ENCODE peak calls at places on chromosomes 2 and 18, in four cellular contexts. S, Z, H and X are unnamed samples.

GRCh38 chr2:8119782-8120551 is 561.9 kb upstream of the ID2 start:
- DNase-seq in S (no peak), Z (peak; percentile 88), H (no peak), X (no peak)

GRCh38 chr2:85024372-85025047 is 53.5 kb downstream of the KCMF1 start:
- DNase-seq in S (no peak), Z (no peak), H (no peak), X (no peak)

GRCh38 chr18:12908706-12909105 is 24.7 kb upstream of the PTPN2 start:
- DNase-seq in S (no peak), Z (no peak), H (no peak), X (no peak)

GRCh38 chr18:23194150-23194968 is 59.1 kb downstream of the CABLES1 start:
- DNase-seq in S (no peak), Z (peak; percentile 10), H (peak; percentile 54), X (no peak)

GRCh38 chr2:194819367-194819766 is 837.7 kb upstream of the SLC39A10 start:
- DNase-seq in S (no peak), Z (peak; percentile 39), H (no peak), X (no peak)

GRCh38 chr2:219643084-219643473 is 15.6 kb downstream of the SLC4A3 start:
- DNase-seq in S (no peak), Z (no peak), H (no peak), X (no peak)

GRCh38 chr2:170648037-170648436 is 67.1 kb upstream of the SP5 start:
- DNase-seq in S (no peak), Z (no peak), H (no peak), X (no peak)

GRCh38 chr18:37405772-37406171 is 159.8 kb downstream of the CELF4 start:
- DNase-seq in S (no peak), Z (no peak), H (no peak), X (no peak)

GRCh38 chr2:110748489-110748867 is 16.1 kb downstream of the ACOXL start:
- DNase-seq in S (no peak), Z (peak; percentile 12), H (no peak), X (no peak)

GRCh38 chr2:189234991-189235390 is 55.4 kb upstream of the COL5A2 start:
- DNase-seq in S (no peak), Z (peak; percentile 32), H (no peak), X (no peak)

GRCh38 chr2:216139884-216140283 is 30.7 kb downstream of the XRCC5 start:
- DNase-seq in S (no peak), Z (peak; percentile 41), H (no peak), X (no peak)

GRCh38 chr2:217622664-217623063 is 380.1 kb downstream of the TNS1 start:
- DNase-seq in S (peak; percentile 44), Z (no peak), H (no peak), X (no peak)

GRCh38 chr2:233915133-233915532 is 2.0 kb upstream of the TRPM8 start:
- DNase-seq in S (no peak), Z (peak; percentile 18), H (no peak), X (no peak)

GRCh38 chr2:85503168-85503610 is 35.8 kb upstream of the MAT2A start:
- DNase-seq in S (no peak), Z (no peak), H (no peak), X (no peak)

GRCh38 chr2:237895544-237896506 is 36.4 kb downstream of the RAMP1 start:
- DNase-seq in S (peak; percentile 71), Z (peak; percentile 62), H (no peak), X (peak; percentile 67)

GRCh38 chr2:33437297-33437696 is 39.2 kb upstream of the RASGRP3 start:
- DNase-seq in S (no peak), Z (no peak), H (peak; percentile 59), X (no peak)

GRCh38 chr2:241072553-241073165 is 29.4 kb downstream of the MTERF4 start:
- DNase-seq in S (no peak), Z (no peak), H (no peak), X (no peak)
- H3K4me3 ChIP-seq in S (no peak overlapping the region), Z (no peak overlapping the region), H (no peak overlapping the region), X (no peak overlapping the region)

DNA sequence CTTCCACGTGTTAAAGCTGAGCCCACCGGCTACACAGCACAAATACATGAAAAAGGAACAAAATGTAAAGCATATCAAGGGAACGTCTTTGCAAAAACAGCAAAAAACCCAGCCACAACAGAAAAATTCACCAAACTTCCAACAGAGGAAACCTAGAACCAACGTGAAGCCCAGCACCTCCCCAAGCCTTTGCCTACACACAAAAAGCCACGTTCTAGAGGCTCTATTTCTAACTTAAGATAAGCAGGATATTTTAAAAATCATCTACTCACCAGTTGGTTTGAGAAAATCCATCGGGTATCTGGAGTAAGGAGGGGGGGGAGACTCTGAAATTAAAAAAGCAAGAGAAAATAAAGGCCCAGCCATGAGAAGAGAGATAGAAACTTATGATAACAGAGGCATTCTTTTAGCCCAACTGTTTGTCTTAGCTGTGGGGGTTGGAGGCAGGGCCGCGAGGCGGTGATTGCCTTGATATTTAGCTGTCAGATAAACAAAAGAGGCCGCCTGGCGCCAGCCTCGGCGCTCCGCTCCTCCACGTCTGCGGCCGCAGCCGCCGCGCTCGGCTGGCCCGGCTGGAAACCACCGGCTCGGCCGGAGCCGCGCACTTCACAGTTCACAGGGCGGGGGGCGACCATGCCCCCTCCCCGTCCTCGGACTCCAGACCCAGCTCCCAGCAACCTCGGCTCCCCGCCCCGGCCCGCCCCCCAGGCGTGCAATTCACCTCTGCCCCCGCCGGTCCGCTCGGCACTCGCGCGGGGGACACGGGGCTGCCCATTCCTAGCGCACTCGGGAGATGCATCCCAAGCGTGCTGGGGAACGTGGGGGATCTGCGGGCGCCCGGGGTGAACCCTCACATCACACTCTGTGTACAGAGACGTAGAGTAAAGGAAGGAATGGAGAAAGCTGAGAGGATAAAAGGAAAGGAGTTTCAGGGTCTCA is 2.4 kb downstream of the SMAD7 start:
- DNase-seq in S (no peak), Z (no peak), H (peak; percentile 79), X (peak; percentile 67)
- TF ChIP-seq CTCF in S (no peak), Z (no peak), H (no peak), X (no peak)

GRCh38 chr18:50749421-50749820 is 70.4 kb downstream of the MRO start:
- DNase-seq in S (no peak), Z (no peak), H (no peak), X (no peak)
- H3K27me3 ChIP-seq in S (no peaks in the 10 kb centered on the region), Z (no peaks in the 10 kb centered on the region), H (no peaks in the 10 kb centered on the region), X (no peaks in the 10 kb centered on the region)

GRCh38 chr2:102066554-102066953 is 74.8 kb downstream of the IL1R2 start:
- DNase-seq in S (no peak), Z (no peak), H (no peak), X (no peak)

GRCh38 chr2:102065675-102066252 is 74.0 kb downstream of the IL1R2 start:
- DNase-seq in S (no peak), Z (peak; percentile 90), H (peak; percentile 82), X (no peak)

GRCh38 chr2:102063360-102063947 is 71.7 kb downstream of the IL1R2 start:
- DNase-seq in S (peak; percentile 68), Z (no peak), H (peak; percentile 37), X (no peak)

GRCh38 chr2:102063948-102064678 is 72.4 kb downstream of the IL1R2 start:
- DNase-seq in S (peak; percentile 83), Z (peak; percentile 93), H (peak; percentile 98), X (no peak)

GRCh38 chr2:102064679-102065674 is 73.2 kb downstream of the IL1R2 start:
- DNase-seq in S (no peak), Z (no peak), H (peak; percentile 51), X (no peak)
- H3K4me3 ChIP-seq in S (no peak overlapping the region), Z (no peak overlapping the region), H (peak overlapping the region; percentile 30), X (no peak overlapping the region)

DNA sequence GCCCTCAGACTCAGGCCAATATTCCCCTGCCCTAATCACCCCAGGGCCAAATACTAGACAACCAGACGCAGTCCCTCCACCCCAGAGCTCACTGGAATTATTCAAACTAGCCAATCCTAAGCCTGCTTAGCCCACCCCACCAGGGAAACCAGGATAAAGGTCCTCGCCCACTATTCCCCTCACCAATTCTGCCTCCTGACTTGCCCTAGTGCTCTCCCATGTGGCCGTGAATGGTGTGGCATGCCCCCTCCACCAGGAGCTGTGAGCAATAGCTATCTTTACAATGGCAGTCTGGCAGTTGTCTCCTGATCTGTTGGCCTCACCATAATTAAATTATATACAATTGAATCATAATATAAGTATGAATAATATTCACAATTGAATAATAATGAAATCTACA is 42.3 kb downstream of the FAM124B start:
- DNase-seq in S (no peak), Z (no peak), H (no peak), X (no peak)
- TF ChIP-seq CTCF in S (no peak), Z (peak; percentile 14), H (peak; percentile 72), X (peak; percentile 36)

DNA sequence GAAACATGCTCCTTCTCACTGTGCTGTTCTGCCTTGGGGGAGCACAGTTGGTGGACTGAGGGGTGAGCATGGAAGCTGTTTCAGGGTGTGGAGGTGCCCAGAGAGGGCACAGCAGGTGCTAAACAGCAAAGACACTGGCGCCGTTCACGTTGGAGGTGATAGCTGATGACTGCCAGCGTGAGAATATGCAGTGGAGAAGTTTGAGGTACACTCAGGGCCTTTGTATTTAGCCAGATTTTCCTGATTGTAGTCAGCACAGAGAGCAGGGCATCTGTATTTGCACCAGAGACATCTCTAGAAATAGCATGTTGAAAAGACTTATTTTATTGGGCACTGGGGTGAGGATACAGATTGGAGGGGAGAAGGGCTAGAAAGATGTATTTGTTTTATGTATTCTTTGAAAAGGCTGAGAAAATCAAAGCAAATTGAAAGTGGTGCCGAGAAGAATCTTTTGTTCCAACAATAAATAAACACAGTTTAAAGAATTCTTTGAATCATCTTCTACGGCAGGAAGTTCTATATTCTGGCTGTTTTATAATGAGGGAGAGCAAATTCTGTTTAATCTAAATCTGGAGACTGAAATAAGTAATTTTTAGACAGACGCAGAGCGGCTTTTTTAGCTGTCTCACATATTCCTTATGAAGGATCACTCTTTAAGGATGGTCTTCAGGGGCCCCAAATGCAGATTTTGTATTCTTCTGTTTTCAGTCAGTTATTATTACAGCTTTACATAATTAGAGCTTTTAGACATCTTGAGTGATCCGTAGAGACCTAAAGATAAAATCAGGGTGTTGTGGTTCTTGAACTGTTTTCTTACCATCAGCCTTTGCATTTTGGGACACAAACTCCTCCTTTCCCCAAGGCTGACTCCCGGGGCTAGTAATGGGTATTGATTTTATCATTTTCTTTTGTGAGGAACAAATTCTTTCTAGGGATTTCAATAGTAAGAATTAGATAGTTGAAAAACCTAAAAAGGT is 7.1 kb downstream of the ZNF532 start:
- DNase-seq in S (no peak), Z (no peak), H (no peak), X (no peak)
- H3K27me3 ChIP-seq in S (no peaks in the 10 kb centered on the region), Z (no peaks in the 10 kb centered on the region), H (no peaks in the 10 kb centered on the region), X (no peaks in the 10 kb centered on the region)

GRCh38 chr2:28227498-28227897 is 165.2 kb upstream of the FOSL2 start:
- DNase-seq in S (no peak), Z (no peak), H (no peak), X (no peak)

GRCh38 chr2:28228419-28228995 is 164.2 kb upstream of the FOSL2 start:
- DNase-seq in S (no peak), Z (no peak), H (no peak), X (no peak)

GRCh38 chr2:28226558-28226957 is 166.1 kb upstream of the FOSL2 start:
- DNase-seq in S (no peak), Z (no peak), H (no peak), X (no peak)

GRCh38 chr2:28224648-28225471 is 167.8 kb upstream of the FOSL2 start:
- DNase-seq in S (no peak), Z (peak; percentile 64), H (peak; percentile 18), X (peak; percentile 16)

DNA sequence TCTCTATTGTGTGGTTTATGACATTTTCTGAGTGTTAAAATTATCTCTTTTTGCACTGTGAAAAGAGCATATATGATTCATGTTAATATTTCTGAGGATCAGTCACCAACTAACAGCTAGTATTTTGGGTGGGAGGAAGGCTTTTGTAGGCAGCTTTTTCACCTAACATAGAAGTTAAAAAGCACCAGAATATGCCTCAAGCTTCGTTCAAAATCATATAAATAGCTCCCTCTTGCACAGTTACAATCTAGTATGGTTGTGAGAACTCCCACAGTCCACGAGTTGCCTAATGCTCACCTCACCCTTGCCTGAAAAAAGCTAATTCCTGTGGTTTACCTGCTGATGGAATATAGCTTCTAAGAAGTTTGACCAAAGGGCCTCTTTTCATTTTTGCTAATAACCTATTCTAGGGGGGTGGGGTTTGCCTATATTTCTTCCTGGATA is 167.2 kb upstream of the FOSL2 start:
- DNase-seq in S (no peak), Z (no peak), H (no peak), X (no peak)
- H3K4me3 ChIP-seq in S (no peak overlapping the region), Z (no peak overlapping the region), H (no peak overlapping the region), X (no peak overlapping the region)